ENCODE peak calls at places on chromosomes 4 and X, in ten cellular contexts. I, U, S, E, Z, O, L, H, M and F are unnamed samples.

GRCh38 chr4:72767903-72768817 is 199.1 kb upstream of the ADAMTS3 start:
- DNase-seq in E (no peak), U (no peak), H (no peak), M (no peak), Z (no peak), I (no peak), O (no peak), L (no peak), S (no peak), F (no peak)

GRCh38 chrX:3712080-3712869 is 1.2 kb downstream of the PRKX start:
- DNase-seq in Z (no peak), O (no peak), M (no peak), L (no peak), H (no peak), S (no peak), U (peak; percentile 30), E (no peak), I (no peak), F (no peak)

GRCh38 chr4:100895572-100896197 is 377.9 kb upstream of the EMCN start:
- DNase-seq in O (no peak), I (no peak), Z (no peak), L (peak; percentile 9), U (no peak), E (no peak), S (no peak), H (no peak), M (no peak), F (no peak)

GRCh38 chrX:132463411-132463810 is 25.4 kb downstream of the MBNL3 start:
- DNase-seq in M (no peak), Z (no peak), H (no peak), S (no peak), E (no peak), O (no peak), I (no peak), L (peak; percentile 67), U (no peak), F (no peak)

GRCh38 chr4:654526-654845 is 19.6 kb downstream of the ATP5ME start:
- DNase-seq in L (no peak), U (no peak), O (no peak), H (no peak), I (no peak), M (no peak), S (no peak), E (no peak), Z (no peak), F (no peak)

GRCh38 chr4:2923141-2923551 is 40.1 kb downstream of the NOP14 start:
- DNase-seq in I (no peak), E (no peak), Z (no peak), O (no peak), L (no peak), M (no peak), U (no peak), H (no peak), S (no peak), F (no peak)

GRCh38 chr4:165991325-165992180 is 118.5 kb downstream of the TLL1 start:
- DNase-seq in Z (no peak), U (no peak), S (no peak), L (no peak), O (no peak), M (no peak), I (no peak), E (no peak), H (no peak), F (no peak)

GRCh38 chrX:11787564-11787963 is 29.5 kb downstream of the MSL3 start:
- DNase-seq in O (no peak), U (peak; percentile 52), H (peak; percentile 43), Z (peak; percentile 46), S (peak; percentile 69), M (no peak), L (peak; percentile 63), I (peak; percentile 48), E (peak; percentile 50), F (peak; percentile 65)

GRCh38 chr4:151690164-151690856 is 70.5 kb downstream of the GATB start:
- DNase-seq in M (no peak), L (no peak), E (no peak), H (no peak), U (no peak), I (no peak), S (no peak), Z (no peak), O (no peak), F (no peak)

GRCh38 chr4:137213372-137214173 is 318.7 kb downstream of the PCDH18 start:
- DNase-seq in L (peak; percentile 24), Z (no peak), I (no peak), O (no peak), S (no peak), E (no peak), M (no peak), H (no peak), U (no peak), F (no peak)

GRCh38 chrX:131607796-131608369 is 64.0 kb downstream of the OR13H1 start:
- DNase-seq in E (no peak), M (no peak), L (no peak), U (no peak), O (no peak), S (no peak), I (no peak), Z (no peak), H (no peak), F (no peak)

GRCh38 chr4:122612540-122612939 is 8.3 kb downstream of the IL21 start:
- DNase-seq in U (no peak), I (no peak), H (no peak), Z (no peak), L (peak; percentile 16), S (no peak), M (no peak), E (no peak), O (no peak), F (no peak)

GRCh38 chrX:11321986-11322385 is 28.8 kb downstream of the AMELX start:
- DNase-seq in L (no peak), M (no peak), U (no peak), H (no peak), Z (no peak), E (no peak), O (no peak), S (no peak), I (no peak), F (no peak)

GRCh38 chr4:101792056-101792575 is 1.6 kb downstream of the BANK1 start:
- DNase-seq in E (no peak), O (no peak), Z (no peak), M (no peak), L (no peak), I (no peak), S (no peak), U (no peak), H (no peak), F (no peak)

GRCh38 chr4:77015390-77015789 is 60.4 kb downstream of the CCNI start:
- DNase-seq in U (no peak), L (no peak), Z (no peak), H (no peak), E (no peak), O (no peak), M (no peak), S (no peak), I (no peak), F (no peak)

GRCh38 chr4:117455088-117455487 is 369.7 kb upstream of the TRAM1L1 start:
- DNase-seq in Z (no peak), S (no peak), E (no peak), I (no peak), O (no peak), L (no peak), U (no peak), H (no peak), M (no peak), F (no peak)